ENCODE peak calls at places on chromosomes 7 and 10, in six cellular contexts. One of them, this sample, is unnamed.

GRCh38 chr7:151781161-151781845 is 95.6 kb downstream of the PRKAG2 start:
- DNase-seq in fibroblast of the aortic adventitia: no peak
- DNase-seq in fibroblast of villous mesenchyme: no peak
- DNase-seq in HT1080: no peak
- DNase-seq in ureter: no peak
- DNase-seq in activated B cell treated with CpG ODN at 0.5 μM for 24 hours: no peak
- DNase-seq in this sample: no peak

GRCh38 chr10:46555713-46556514 is 544 bp downstream of the GPRIN2 start:
- DNase-seq in fibroblast of the aortic adventitia: no peak
- DNase-seq in fibroblast of villous mesenchyme: no peak
- DNase-seq in HT1080: no peak
- DNase-seq in ureter: peak; percentile 50
- DNase-seq in activated B cell treated with CpG ODN at 0.5 μM for 24 hours: no peak
- DNase-seq in this sample: no peak

GRCh38 chr10:133166828-133167692 is 7.0 kb downstream of the KNDC1 start:
- DNase-seq in fibroblast of the aortic adventitia: no peak
- DNase-seq in fibroblast of villous mesenchyme: no peak
- DNase-seq in HT1080: no peak
- DNase-seq in ureter: no peak
- DNase-seq in activated B cell treated with CpG ODN at 0.5 μM for 24 hours: no peak
- DNase-seq in this sample: no peak

GRCh38 chr7:22657479-22657878 is 69.5 kb upstream of the IL6 start:
- DNase-seq in fibroblast of the aortic adventitia: no peak
- DNase-seq in fibroblast of villous mesenchyme: no peak
- DNase-seq in HT1080: no peak
- DNase-seq in ureter: no peak
- DNase-seq in activated B cell treated with CpG ODN at 0.5 μM for 24 hours: no peak
- DNase-seq in this sample: no peak

GRCh38 chr7:122350701-122351100 is 46.2 kb upstream of the FEZF1 start:
- DNase-seq in fibroblast of the aortic adventitia: no peak
- DNase-seq in fibroblast of villous mesenchyme: no peak
- DNase-seq in HT1080: no peak
- DNase-seq in ureter: no peak
- DNase-seq in activated B cell treated with CpG ODN at 0.5 μM for 24 hours: no peak
- DNase-seq in this sample: no peak

GRCh38 chr10:133394801-133395221 is 854 bp downstream of the MTG1 start:
- DNase-seq in fibroblast of the aortic adventitia: no peak
- DNase-seq in fibroblast of villous mesenchyme: peak; percentile 18
- DNase-seq in HT1080: no peak
- DNase-seq in ureter: no peak
- DNase-seq in activated B cell treated with CpG ODN at 0.5 μM for 24 hours: no peak
- DNase-seq in this sample: no peak

GRCh38 chr10:114526112-114526496 is 121.8 kb upstream of the AFAP1L2 start:
- DNase-seq in fibroblast of the aortic adventitia: no peak
- DNase-seq in fibroblast of villous mesenchyme: peak; percentile 59
- DNase-seq in HT1080: no peak
- DNase-seq in ureter: no peak
- DNase-seq in activated B cell treated with CpG ODN at 0.5 μM for 24 hours: no peak
- DNase-seq in this sample: no peak

GRCh38 chr7:2629740-2630681 is 1.8 kb upstream of the TTYH3 start:
- DNase-seq in fibroblast of the aortic adventitia: peak; percentile 47
- DNase-seq in fibroblast of villous mesenchyme: no peak
- DNase-seq in HT1080: peak; percentile 50
- DNase-seq in ureter: no peak
- DNase-seq in activated B cell treated with CpG ODN at 0.5 μM for 24 hours: no peak
- DNase-seq in this sample: no peak

GRCh38 chr7:128281605-128282380 is 40.7 kb downstream of the LEP start:
- DNase-seq in fibroblast of the aortic adventitia: peak; percentile 19
- DNase-seq in fibroblast of villous mesenchyme: no peak
- DNase-seq in HT1080: no peak
- DNase-seq in ureter: no peak
- DNase-seq in activated B cell treated with CpG ODN at 0.5 μM for 24 hours: no peak
- DNase-seq in this sample: no peak

GRCh38 chr10:86346169-86346793 is 20.3 kb downstream of the GRID1 start:
- DNase-seq in fibroblast of the aortic adventitia: no peak
- DNase-seq in fibroblast of villous mesenchyme: no peak
- DNase-seq in HT1080: no peak
- DNase-seq in ureter: no peak
- DNase-seq in activated B cell treated with CpG ODN at 0.5 μM for 24 hours: peak; percentile 3
- DNase-seq in this sample: no peak

GRCh38 chr10:3764626-3765375 is 20.2 kb downstream of the KLF6 start:
- DNase-seq in fibroblast of the aortic adventitia: no peak
- DNase-seq in fibroblast of villous mesenchyme: no peak
- DNase-seq in HT1080: peak; percentile 60
- DNase-seq in ureter: no peak
- DNase-seq in activated B cell treated with CpG ODN at 0.5 μM for 24 hours: no peak
- DNase-seq in this sample: peak; percentile 40

GRCh38 chr7:21967500-21968099 is 21.9 kb upstream of the CDCA7L start:
- DNase-seq in fibroblast of the aortic adventitia: no peak
- DNase-seq in fibroblast of villous mesenchyme: no peak
- DNase-seq in HT1080: no peak
- DNase-seq in ureter: no peak
- DNase-seq in activated B cell treated with CpG ODN at 0.5 μM for 24 hours: no peak
- DNase-seq in this sample: peak; percentile 54

GRCh38 chr7:85019778-85020177 is 167.1 kb downstream of the SEMA3D start:
- DNase-seq in fibroblast of the aortic adventitia: no peak
- DNase-seq in fibroblast of villous mesenchyme: no peak
- DNase-seq in HT1080: no peak
- DNase-seq in ureter: no peak
- DNase-seq in activated B cell treated with CpG ODN at 0.5 μM for 24 hours: no peak
- DNase-seq in this sample: no peak

GRCh38 chr7:55415173-55415778 is 50.1 kb downstream of the LANCL2 start:
- DNase-seq in fibroblast of the aortic adventitia: peak; percentile 77
- DNase-seq in fibroblast of villous mesenchyme: peak; percentile 74
- DNase-seq in HT1080: peak; percentile 61
- DNase-seq in ureter: peak; percentile 87
- DNase-seq in activated B cell treated with CpG ODN at 0.5 μM for 24 hours: peak; percentile 55
- DNase-seq in this sample: peak; percentile 85

GRCh38 chr10:129966831-129967578 is 2.9 kb upstream of the EBF3 start:
- DNase-seq in fibroblast of the aortic adventitia: no peak
- DNase-seq in fibroblast of villous mesenchyme: no peak
- DNase-seq in HT1080: no peak
- DNase-seq in ureter: no peak
- DNase-seq in activated B cell treated with CpG ODN at 0.5 μM for 24 hours: no peak
- DNase-seq in this sample: no peak

GRCh38 chr10:77357611-77358010 is 280.0 kb downstream of the KCNMA1 start:
- DNase-seq in fibroblast of the aortic adventitia: peak; percentile 72
- DNase-seq in fibroblast of villous mesenchyme: peak; percentile 64
- DNase-seq in HT1080: peak; percentile 80
- DNase-seq in ureter: no peak
- DNase-seq in activated B cell treated with CpG ODN at 0.5 μM for 24 hours: no peak
- DNase-seq in this sample: no peak

GRCh38 chr10:125121003-125121402 is 39.4 kb downstream of the CTBP2 start:
- DNase-seq in fibroblast of the aortic adventitia: no peak
- DNase-seq in fibroblast of villous mesenchyme: no peak
- DNase-seq in HT1080: no peak
- DNase-seq in ureter: no peak
- DNase-seq in activated B cell treated with CpG ODN at 0.5 μM for 24 hours: no peak
- DNase-seq in this sample: peak; percentile 12

GRCh38 chr7:4725014-4725951 is 43.2 kb downstream of the FOXK1 start:
- DNase-seq in fibroblast of the aortic adventitia: peak; percentile 93
- DNase-seq in fibroblast of villous mesenchyme: peak; percentile 94
- DNase-seq in HT1080: peak; percentile 79
- DNase-seq in ureter: peak; percentile 79
- DNase-seq in activated B cell treated with CpG ODN at 0.5 μM for 24 hours: peak; percentile 39
- DNase-seq in this sample: peak; percentile 54

GRCh38 chr7:70068531-70068930 is 470.3 kb downstream of the AUTS2 start:
- DNase-seq in fibroblast of the aortic adventitia: no peak
- DNase-seq in fibroblast of villous mesenchyme: no peak
- DNase-seq in HT1080: no peak
- DNase-seq in ureter: no peak
- DNase-seq in activated B cell treated with CpG ODN at 0.5 μM for 24 hours: no peak
- DNase-seq in this sample: peak; percentile 20

GRCh38 chr10:69816963-69817605 is 15.4 kb downstream of the COL13A1 start:
- DNase-seq in fibroblast of the aortic adventitia: no peak
- DNase-seq in fibroblast of villous mesenchyme: no peak
- DNase-seq in HT1080: no peak
- DNase-seq in ureter: no peak
- DNase-seq in activated B cell treated with CpG ODN at 0.5 μM for 24 hours: no peak
- DNase-seq in this sample: peak; percentile 68

GRCh38 chr7:148572067-148572522 is 18.5 kb upstream of the C7orf33 start:
- DNase-seq in fibroblast of the aortic adventitia: no peak
- DNase-seq in fibroblast of villous mesenchyme: no peak
- DNase-seq in HT1080: no peak
- DNase-seq in ureter: no peak
- DNase-seq in activated B cell treated with CpG ODN at 0.5 μM for 24 hours: no peak
- DNase-seq in this sample: no peak

GRCh38 chr10:25849268-25849667 is 84.8 kb upstream of the MYO3A start:
- DNase-seq in fibroblast of the aortic adventitia: no peak
- DNase-seq in fibroblast of villous mesenchyme: no peak
- DNase-seq in HT1080: no peak
- DNase-seq in ureter: no peak
- DNase-seq in activated B cell treated with CpG ODN at 0.5 μM for 24 hours: no peak
- DNase-seq in this sample: no peak

GRCh38 chr10:57338823-57339558 is 928.7 kb downstream of the IPMK start:
- DNase-seq in fibroblast of the aortic adventitia: peak; percentile 62
- DNase-seq in fibroblast of villous mesenchyme: peak; percentile 39
- DNase-seq in HT1080: peak; percentile 31
- DNase-seq in ureter: no peak
- DNase-seq in activated B cell treated with CpG ODN at 0.5 μM for 24 hours: no peak
- DNase-seq in this sample: peak; percentile 20

GRCh38 chr7:81447351-81447952 is 322.4 kb downstream of the HGF start:
- DNase-seq in fibroblast of the aortic adventitia: peak; percentile 83
- DNase-seq in fibroblast of villous mesenchyme: peak; percentile 68
- DNase-seq in HT1080: peak; percentile 54
- DNase-seq in ureter: peak; percentile 56
- DNase-seq in activated B cell treated with CpG ODN at 0.5 μM for 24 hours: no peak
- DNase-seq in this sample: peak; percentile 46

GRCh38 chr10:65306201-65306600 is 1619.6 kb upstream of the LRRTM3 start:
- DNase-seq in fibroblast of the aortic adventitia: no peak
- DNase-seq in fibroblast of villous mesenchyme: peak; percentile 4
- DNase-seq in HT1080: no peak
- DNase-seq in ureter: no peak
- DNase-seq in activated B cell treated with CpG ODN at 0.5 μM for 24 hours: no peak
- DNase-seq in this sample: no peak

This sample was measured in RPMI8226.